ENCODE peak calls at places on chromosomes 12 and 14, in eight cellular contexts. D is HT-29; K is stimulated activated CD4-positive, alpha-beta T cell treated with anti-CD3 and anti-CD28 coated beads, Interleukin-15, amount 100 ng/mL, for 1 hour; P is Kasumi-1; Z is NCI-H187 treated with DMSO at 0.1 percent for 48 hours; A is iPS DF 6.9; S is A549; J is SHP77 treated with DMSO at 0.1 percent for 48 hours. N is an unnamed sample.
A peak's percentile ranks its signal among the peaks of the same experiment; 100 is the strongest.

GRCh38 chr14:96167224-96168148 is 37.2 kb upstream of the BDKRB2 start:
- DNase-seq in D (peak; percentile 69), K (no peak), P (no peak), Z (no peak), A (no peak), S (peak; percentile 85), J (no peak), N (no peak)

GRCh38 chr12:99658950-99659349 is 11.4 kb downstream of the GARIN6 start:
- DNase-seq in D (no peak), K (no peak), P (no peak), Z (no peak), A (no peak), S (no peak), J (no peak), N (no peak)

GRCh38 chr12:101962486-101962885 is 85.1 kb downstream of the DRAM1 start:
- DNase-seq in D (no peak), K (no peak), P (no peak), Z (no peak), A (no peak), S (no peak), J (no peak), N (no peak)

GRCh38 chr12:108302471-108303311 is 36.4 kb downstream of the CMKLR1 start:
- DNase-seq in D (peak; percentile 93), K (no peak), P (no peak), Z (no peak), A (no peak), S (no peak), J (no peak), N (no peak)

GRCh38 chr12:120529641-120530314 is 820 bp upstream of the COQ5 start:
- DNase-seq in D (peak; percentile 74), K (no peak), P (peak; percentile 52), Z (peak; percentile 76), A (no peak), S (peak; percentile 67), J (peak; percentile 34), N (no peak)

GRCh38 chr12:125346361-125346760 is 281.1 kb downstream of the AACS start:
- DNase-seq in D (no peak), K (no peak), P (no peak), Z (no peak), A (no peak), S (no peak), J (no peak), N (no peak)

GRCh38 chr14:72781476-72782181 is 112.3 kb downstream of the DPF3 start:
- DNase-seq in D (no peak), K (no peak), P (no peak), Z (no peak), A (no peak), S (peak; percentile 24), J (no peak), N (no peak)

GRCh38 chr14:71451501-71451900 is 480.7 kb upstream of the RGS6 start:
- DNase-seq in D (no peak), K (no peak), P (no peak), Z (no peak), A (no peak), S (no peak), J (no peak), N (no peak)

GRCh38 chr12:40137252-40137651 is 31.4 kb upstream of the SLC2A13 start:
- DNase-seq in D (no peak), K (no peak), P (peak; percentile 77), Z (no peak), A (no peak), S (no peak), J (no peak), N (no peak)

GRCh38 chr14:102140027-102140749 is 491 bp downstream of the WDR20 start:
- DNase-seq in D (no peak), K (peak; percentile 8), P (no peak), Z (no peak), A (no peak), S (peak; percentile 44), J (no peak), N (peak; percentile 9)

GRCh38 chr12:28611115-28611435 is 420.8 kb downstream of the CCDC91 start:
- DNase-seq in D (peak; percentile 74), K (no peak), P (no peak), Z (no peak), A (no peak), S (no peak), J (no peak), N (no peak)

GRCh38 chr14:32711103-32711680 is 227.5 kb upstream of the NPAS3 start:
- DNase-seq in D (peak; percentile 50), K (no peak), P (peak; percentile 63), Z (peak; percentile 36), A (peak; percentile 35), S (peak; percentile 26), J (peak; percentile 82), N (no peak)

GRCh38 chr12:6956332-6956727 is 5.2 kb downstream of the PTPN6 start:
- DNase-seq in D (no peak), K (no peak), P (no peak), Z (no peak), A (no peak), S (no peak), J (no peak), N (no peak)

GRCh38 chr12:58172433-58173073 is 231.2 kb downstream of the ATP23 start:
- DNase-seq in D (no peak), K (no peak), P (no peak), Z (no peak), A (no peak), S (no peak), J (no peak), N (no peak)

GRCh38 chr14:69281450-69282169 is 21.7 kb downstream of the GALNT16 start:
- DNase-seq in D (no peak), K (no peak), P (no peak), Z (peak; percentile 84), A (no peak), S (no peak), J (peak; percentile 47), N (no peak)

GRCh38 chr14:97453991-97454390 is 656.8 kb downstream of the VRK1 start:
- DNase-seq in D (no peak), K (no peak), P (no peak), Z (no peak), A (no peak), S (no peak), J (no peak), N (no peak)

GRCh38 chr14:66603945-66604344 is 96.0 kb downstream of the GPHN start:
- DNase-seq in D (no peak), K (no peak), P (no peak), Z (no peak), A (no peak), S (no peak), J (no peak), N (no peak)

GRCh38 chr12:1848146-1848545 is 27.8 kb downstream of the LRTM2 start:
- DNase-seq in D (no peak), K (no peak), P (no peak), Z (no peak), A (no peak), S (no peak), J (no peak), N (no peak)

GRCh38 chr14:50605776-50606175 is 45.8 kb downstream of the ATL1 start:
- DNase-seq in D (no peak), K (no peak), P (no peak), Z (no peak), A (no peak), S (no peak), J (no peak), N (no peak)

GRCh38 chr12:126862500-126862899 is 1404.5 kb upstream of the TMEM132C start:
- DNase-seq in D (no peak), K (no peak), P (no peak), Z (no peak), A (no peak), S (no peak), J (no peak), N (no peak)

GRCh38 chr12:2083561-2083960 is 30.8 kb downstream of the CACNA1C start:
- DNase-seq in D (no peak), K (no peak), P (no peak), Z (no peak), A (no peak), S (no peak), J (no peak), N (no peak)

GRCh38 chr12:84813780-84814663 is 98.6 kb downstream of the SLC6A15 start:
- DNase-seq in D (no peak), K (no peak), P (no peak), Z (no peak), A (no peak), S (no peak), J (no peak), N (no peak)

GRCh38 chr14:100850841-100851585 is 25.1 kb downstream of the MEG3 start:
- DNase-seq in D (peak; percentile 73), K (peak; percentile 50), P (peak; percentile 61), Z (no peak), A (peak; percentile 35), S (peak; percentile 69), J (peak; percentile 53), N (peak; percentile 64)

GRCh38 chr12:129520736-129521135 is 383.1 kb downstream of the TMEM132D start:
- DNase-seq in D (no peak), K (no peak), P (no peak), Z (no peak), A (no peak), S (no peak), J (no peak), N (no peak)

GRCh38 chr12:19553177-19553576 is 113.9 kb downstream of the AEBP2 start:
- DNase-seq in D (no peak), K (no peak), P (no peak), Z (no peak), A (no peak), S (no peak), J (no peak), N (no peak)

GRCh38 chr14:26395726-26396125 is 202.1 kb downstream of the NOVA1 start:
- DNase-seq in D (no peak), K (no peak), P (no peak), Z (no peak), A (no peak), S (no peak), J (no peak), N (no peak)

N was measured in stimulated activated CD8-positive, alpha-beta memory T cell treated with anti-CD3 and anti-CD28 coated beads, Interleukin-2, amount 100 ng/mL, for 1 hour.